ENCODE peak calls at places on chromosomes 13 and 19, in nine cellular contexts. One of them, this sample, is unnamed.

GRCh38 chr19:47781590-47782318 is 3.3 kb downstream of the SELENOW start:
- DNase-seq in breast epithelium: peak
- DNase-seq in IMR-90: no peak
- DNase-seq in uterus: peak
- DNase-seq in A549: no peak
- DNase-seq in adrenal gland: peak
- DNase-seq in tibial nerve: peak
- DNase-seq in endothelial cell of umbilical vein: no peak
- DNase-seq in heart left ventricle: peak
- DNase-seq in this sample: peak

GRCh38 chr13:53873558-53873957 is 844.9 kb downstream of the OLFM4 start:
- DNase-seq in breast epithelium: no peak
- DNase-seq in IMR-90: no peak
- DNase-seq in uterus: no peak
- DNase-seq in A549: no peak
- DNase-seq in adrenal gland: no peak
- DNase-seq in tibial nerve: no peak
- DNase-seq in endothelial cell of umbilical vein: no peak
- DNase-seq in heart left ventricle: no peak
- DNase-seq in this sample: peak

GRCh38 chr19:45922281-45922680 is 7.7 kb upstream of the NANOS2 start:
- DNase-seq in breast epithelium: no peak
- DNase-seq in IMR-90: no peak
- DNase-seq in uterus: no peak
- DNase-seq in A549: peak
- DNase-seq in adrenal gland: no peak
- DNase-seq in tibial nerve: no peak
- DNase-seq in endothelial cell of umbilical vein: no peak
- DNase-seq in heart left ventricle: no peak
- DNase-seq in this sample: no peak

GRCh38 chr13:41505209-41505835 is 48.0 kb downstream of the RGCC start:
- DNase-seq in breast epithelium: no peak
- DNase-seq in IMR-90: peak
- DNase-seq in uterus: no peak
- DNase-seq in A549: no peak
- DNase-seq in adrenal gland: no peak
- DNase-seq in tibial nerve: no peak
- DNase-seq in endothelial cell of umbilical vein: no peak
- DNase-seq in heart left ventricle: no peak
- DNase-seq in this sample: no peak

GRCh38 chr19:5951338-5951861 is 26.5 kb downstream of the RANBP3 start:
- DNase-seq in breast epithelium: no peak
- DNase-seq in IMR-90: no peak
- DNase-seq in uterus: no peak
- DNase-seq in A549: no peak
- DNase-seq in adrenal gland: peak
- DNase-seq in tibial nerve: no peak
- DNase-seq in endothelial cell of umbilical vein: peak
- DNase-seq in heart left ventricle: no peak
- DNase-seq in this sample: no peak

GRCh38 chr13:75256922-75257321 is 225.0 kb downstream of the TBC1D4 start:
- DNase-seq in breast epithelium: no peak
- DNase-seq in IMR-90: no peak
- DNase-seq in uterus: no peak
- DNase-seq in A549: no peak
- DNase-seq in adrenal gland: no peak
- DNase-seq in tibial nerve: no peak
- DNase-seq in endothelial cell of umbilical vein: no peak
- DNase-seq in heart left ventricle: no peak
- DNase-seq in this sample: no peak

GRCh38 chr13:49052801-49053200 is 77.1 kb downstream of the FNDC3A start:
- DNase-seq in breast epithelium: no peak
- DNase-seq in IMR-90: peak
- DNase-seq in uterus: no peak
- DNase-seq in A549: no peak
- DNase-seq in adrenal gland: no peak
- DNase-seq in tibial nerve: no peak
- DNase-seq in endothelial cell of umbilical vein: no peak
- DNase-seq in heart left ventricle: no peak
- DNase-seq in this sample: no peak

GRCh38 chr13:109744512-109745051 is 41.8 kb downstream of the IRS2 start:
- DNase-seq in breast epithelium: no peak
- DNase-seq in IMR-90: peak
- DNase-seq in uterus: peak
- DNase-seq in A549: no peak
- DNase-seq in adrenal gland: peak
- DNase-seq in tibial nerve: no peak
- DNase-seq in endothelial cell of umbilical vein: no peak
- DNase-seq in heart left ventricle: peak
- DNase-seq in this sample: peak

GRCh38 chr19:18785179-18786124 is 5.7 kb downstream of the COMP start:
- DNase-seq in breast epithelium: no peak
- DNase-seq in IMR-90: peak
- DNase-seq in uterus: peak
- DNase-seq in A549: peak
- DNase-seq in adrenal gland: peak
- DNase-seq in tibial nerve: peak
- DNase-seq in endothelial cell of umbilical vein: peak
- DNase-seq in heart left ventricle: peak
- DNase-seq in this sample: peak

GRCh38 chr19:12647490-12648071 is 19.0 kb downstream of the MAN2B1 start:
- DNase-seq in breast epithelium: no peak
- DNase-seq in IMR-90: no peak
- DNase-seq in uterus: peak
- DNase-seq in A549: no peak
- DNase-seq in adrenal gland: peak
- DNase-seq in tibial nerve: no peak
- DNase-seq in endothelial cell of umbilical vein: peak
- DNase-seq in heart left ventricle: no peak
- DNase-seq in this sample: peak

GRCh38 chr19:10226376-10227214 is 4.5 kb downstream of the S1PR2 start:
- DNase-seq in breast epithelium: peak
- DNase-seq in IMR-90: peak
- DNase-seq in uterus: peak
- DNase-seq in A549: no peak
- DNase-seq in adrenal gland: peak
- DNase-seq in tibial nerve: peak
- DNase-seq in endothelial cell of umbilical vein: no peak
- DNase-seq in heart left ventricle: peak
- DNase-seq in this sample: no peak

GRCh38 chr13:112690242-112690943 is 555 bp downstream of the ATP11A start:
- DNase-seq in breast epithelium: no peak
- DNase-seq in IMR-90: peak
- DNase-seq in uterus: peak
- DNase-seq in A549: peak
- DNase-seq in adrenal gland: peak
- DNase-seq in tibial nerve: no peak
- DNase-seq in endothelial cell of umbilical vein: peak
- DNase-seq in heart left ventricle: peak
- DNase-seq in this sample: peak

GRCh38 chr19:9323557-9323918 is 441 bp upstream of the ZNF559 start:
- DNase-seq in breast epithelium: peak
- DNase-seq in IMR-90: peak
- DNase-seq in uterus: peak
- DNase-seq in A549: peak
- DNase-seq in adrenal gland: peak
- DNase-seq in tibial nerve: peak
- DNase-seq in endothelial cell of umbilical vein: peak
- DNase-seq in heart left ventricle: peak
- DNase-seq in this sample: peak

GRCh38 chr19:38989066-38989605 is 13.6 kb upstream of the FBXO17 start:
- DNase-seq in breast epithelium: peak
- DNase-seq in IMR-90: no peak
- DNase-seq in uterus: no peak
- DNase-seq in A549: no peak
- DNase-seq in adrenal gland: no peak
- DNase-seq in tibial nerve: no peak
- DNase-seq in endothelial cell of umbilical vein: no peak
- DNase-seq in heart left ventricle: no peak
- DNase-seq in this sample: no peak

GRCh38 chr19:38988632-38989031 is 13.1 kb upstream of the FBXO17 start:
- DNase-seq in breast epithelium: no peak
- DNase-seq in IMR-90: no peak
- DNase-seq in uterus: no peak
- DNase-seq in A549: no peak
- DNase-seq in adrenal gland: no peak
- DNase-seq in tibial nerve: no peak
- DNase-seq in endothelial cell of umbilical vein: no peak
- DNase-seq in heart left ventricle: no peak
- DNase-seq in this sample: no peak

GRCh38 chr19:38990949-38991697 is 15.6 kb upstream of the FBXO17 start:
- DNase-seq in breast epithelium: no peak
- DNase-seq in IMR-90: no peak
- DNase-seq in uterus: no peak
- DNase-seq in A549: no peak
- DNase-seq in adrenal gland: peak
- DNase-seq in tibial nerve: no peak
- DNase-seq in endothelial cell of umbilical vein: no peak
- DNase-seq in heart left ventricle: no peak
- DNase-seq in this sample: no peak

DNA sequence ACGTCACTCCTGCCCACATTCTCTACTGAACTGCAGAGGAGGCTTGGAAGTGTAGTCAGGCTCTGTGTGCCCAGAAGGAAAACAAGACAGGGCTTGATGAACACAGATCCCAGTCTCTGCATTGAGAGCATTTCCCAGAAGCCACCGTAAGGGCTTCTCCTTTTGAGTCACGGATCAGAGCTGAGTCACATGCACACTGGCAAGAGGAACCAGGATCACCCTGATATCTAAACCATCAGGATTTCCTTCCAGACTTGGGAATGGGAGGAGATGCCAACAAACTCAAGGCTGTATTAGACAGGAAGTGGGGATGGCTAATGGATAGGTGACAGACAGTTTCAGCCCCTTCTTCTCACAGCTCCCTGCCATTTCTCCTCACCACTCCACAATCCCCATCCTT is 17.7 kb upstream of the FBXO17 start:
- DNase-seq in breast epithelium: no peak
- DNase-seq in IMR-90: peak
- DNase-seq in uterus: no peak
- DNase-seq in A549: peak
- DNase-seq in adrenal gland: peak
- DNase-seq in tibial nerve: no peak
- DNase-seq in endothelial cell of umbilical vein: peak
- DNase-seq in heart left ventricle: no peak
- DNase-seq in this sample: no peak
- TF ChIP-seq POLR2A in breast epithelium: no peak
- TF ChIP-seq POLR2A in IMR-90: no peak
- TF ChIP-seq POLR2A in uterus: no peak
- TF ChIP-seq POLR2A in A549: no peak
- TF ChIP-seq POLR2A in adrenal gland: no peak
- TF ChIP-seq POLR2A in tibial nerve: no peak
- TF ChIP-seq POLR2A in endothelial cell of umbilical vein: no peak
- TF ChIP-seq POLR2A in heart left ventricle: no peak
- TF ChIP-seq POLR2A in this sample: no peak

GRCh38 chr13:88675997-88676396 is 1004.8 kb downstream of the SLITRK5 start:
- DNase-seq in breast epithelium: no peak
- DNase-seq in IMR-90: no peak
- DNase-seq in uterus: no peak
- DNase-seq in A549: no peak
- DNase-seq in adrenal gland: no peak
- DNase-seq in tibial nerve: no peak
- DNase-seq in endothelial cell of umbilical vein: no peak
- DNase-seq in heart left ventricle: no peak
- DNase-seq in this sample: no peak
- H3K27ac ChIP-seq in breast epithelium: no peak
- H3K27ac ChIP-seq in IMR-90: no peak
- H3K27ac ChIP-seq in uterus: no peak
- H3K27ac ChIP-seq in A549: no peak
- H3K27ac ChIP-seq in adrenal gland: no peak
- H3K27ac ChIP-seq in tibial nerve: no peak
- H3K27ac ChIP-seq in endothelial cell of umbilical vein: no peak
- H3K27ac ChIP-seq in heart left ventricle: no peak
- H3K27ac ChIP-seq in this sample: no peak

GRCh38 chr19:4063369-4064072 is 3.2 kb downstream of the ZBTB7A start:
- DNase-seq in breast epithelium: no peak
- DNase-seq in IMR-90: no peak
- DNase-seq in uterus: no peak
- DNase-seq in A549: no peak
- DNase-seq in adrenal gland: peak
- DNase-seq in tibial nerve: no peak
- DNase-seq in endothelial cell of umbilical vein: peak
- DNase-seq in heart left ventricle: no peak
- DNase-seq in this sample: peak

GRCh38 chr19:4065430-4066175 is 1.1 kb downstream of the ZBTB7A start:
- DNase-seq in breast epithelium: peak
- DNase-seq in IMR-90: peak
- DNase-seq in uterus: peak
- DNase-seq in A549: peak
- DNase-seq in adrenal gland: peak
- DNase-seq in tibial nerve: peak
- DNase-seq in endothelial cell of umbilical vein: peak
- DNase-seq in heart left ventricle: peak
- DNase-seq in this sample: peak

GRCh38 chr19:4062576-4063368 is 3.9 kb downstream of the ZBTB7A start:
- DNase-seq in breast epithelium: no peak
- DNase-seq in IMR-90: no peak
- DNase-seq in uterus: peak
- DNase-seq in A549: no peak
- DNase-seq in adrenal gland: no peak
- DNase-seq in tibial nerve: no peak
- DNase-seq in endothelial cell of umbilical vein: no peak
- DNase-seq in heart left ventricle: no peak
- DNase-seq in this sample: no peak

GRCh38 chr19:4064551-4065260 is 2.0 kb downstream of the ZBTB7A start:
- DNase-seq in breast epithelium: no peak
- DNase-seq in IMR-90: no peak
- DNase-seq in uterus: peak
- DNase-seq in A549: no peak
- DNase-seq in adrenal gland: peak
- DNase-seq in tibial nerve: no peak
- DNase-seq in endothelial cell of umbilical vein: peak
- DNase-seq in heart left ventricle: peak
- DNase-seq in this sample: peak

DNA sequence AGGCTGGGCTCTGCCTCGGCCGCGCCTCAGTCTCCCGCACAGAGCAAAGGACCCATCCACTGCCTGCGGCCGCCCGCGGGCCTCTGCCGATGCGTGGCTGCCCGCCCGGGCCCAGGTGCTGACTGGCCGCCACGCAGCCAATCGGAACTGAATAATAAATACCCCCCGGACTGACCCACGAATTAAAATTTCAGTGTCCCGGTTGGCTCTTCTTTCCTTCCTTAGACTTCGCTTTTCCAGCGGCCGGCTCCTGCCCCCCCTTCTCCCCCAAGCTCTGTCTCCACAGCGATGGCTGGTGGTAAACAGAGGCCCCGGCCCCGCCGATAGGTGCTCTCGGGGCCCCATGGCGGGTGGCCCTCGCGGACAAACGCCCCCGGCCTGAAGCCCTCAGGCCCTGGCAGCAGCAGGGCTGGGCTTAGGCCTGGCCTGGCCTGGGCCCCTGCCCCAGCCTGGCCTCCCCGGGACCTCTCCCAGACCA is 2.6 kb downstream of the ZBTB7A start:
- DNase-seq in breast epithelium: no peak
- DNase-seq in IMR-90: peak
- DNase-seq in uterus: no peak
- DNase-seq in A549: no peak
- DNase-seq in adrenal gland: peak
- DNase-seq in tibial nerve: no peak
- DNase-seq in endothelial cell of umbilical vein: peak
- DNase-seq in heart left ventricle: no peak
- DNase-seq in this sample: no peak
- TF ChIP-seq POLR2A in breast epithelium: peak
- TF ChIP-seq POLR2A in IMR-90: peak
- TF ChIP-seq POLR2A in uterus: peak
- TF ChIP-seq POLR2A in A549: no peak
- TF ChIP-seq POLR2A in adrenal gland: peak
- TF ChIP-seq POLR2A in tibial nerve: peak
- TF ChIP-seq POLR2A in endothelial cell of umbilical vein: no peak
- TF ChIP-seq POLR2A in heart left ventricle: no peak
- TF ChIP-seq POLR2A in this sample: no peak

GRCh38 chr13:93284056-93284455 is 57.4 kb downstream of the GPC6 start:
- DNase-seq in breast epithelium: no peak
- DNase-seq in IMR-90: no peak
- DNase-seq in uterus: no peak
- DNase-seq in A549: no peak
- DNase-seq in adrenal gland: no peak
- DNase-seq in tibial nerve: no peak
- DNase-seq in endothelial cell of umbilical vein: no peak
- DNase-seq in heart left ventricle: no peak
- DNase-seq in this sample: no peak
- H3K27ac ChIP-seq in breast epithelium: no peak
- H3K27ac ChIP-seq in IMR-90: no peak
- H3K27ac ChIP-seq in uterus: no peak
- H3K27ac ChIP-seq in A549: no peak
- H3K27ac ChIP-seq in adrenal gland: no peak
- H3K27ac ChIP-seq in tibial nerve: no peak
- H3K27ac ChIP-seq in endothelial cell of umbilical vein: no peak
- H3K27ac ChIP-seq in heart left ventricle: no peak
- H3K27ac ChIP-seq in this sample: no peak